ENCODE peak calls at places on chromosomes 11 and 22, in seven cellular contexts. Z, L, Q, D, P, F and W are unnamed samples.

GRCh38 chr11:119416606-119417580 is 6.1 kb downstream of the THY1 start:
- DNase-seq in F (no peak), P (no peak), D (no peak), Q (peak; percentile 63), L (peak; percentile 16), Z (peak; percentile 59), W (peak; percentile 59)

GRCh38 chr11:134517115-134517514 is 105.1 kb upstream of the B3GAT1 start:
- DNase-seq in Z (no peak), D (no peak), P (no peak), L (peak; percentile 31), F (no peak), Q (no peak), W (no peak)

GRCh38 chr11:119365071-119365591 is 16.4 kb downstream of the USP2 start:
- DNase-seq in F (no peak), P (no peak), D (no peak), Z (peak; percentile 56), Q (no peak), L (no peak), W (no peak)

GRCh38 chr11:124380585-124380984 is 3.7 kb downstream of the OR8B2 start:
- DNase-seq in D (no peak), L (no peak), Q (no peak), P (no peak), Z (no peak), F (no peak), W (peak; percentile 5)

GRCh38 chr22:46744581-46744980 is 6.5 kb upstream of the CERK start:
- DNase-seq in F (no peak), P (no peak), Z (no peak), L (no peak), Q (no peak), D (no peak), W (no peak)

GRCh38 chr22:30249049-30250038 is 2.8 kb upstream of the LIF start:
- DNase-seq in Q (no peak), L (no peak), F (no peak), D (no peak), P (no peak), Z (no peak), W (no peak)

GRCh38 chr11:22634897-22635629 is 9.4 kb upstream of the FANCF start:
- DNase-seq in P (no peak), D (peak; percentile 50), L (peak; percentile 15), Q (peak; percentile 72), Z (peak; percentile 18), F (no peak), W (peak; percentile 36)

GRCh38 chr22:46580940-46581579 is 39.1 kb upstream of the GRAMD4 start:
- DNase-seq in F (no peak), L (no peak), P (no peak), Z (no peak), D (no peak), Q (no peak), W (no peak)

GRCh38 chr22:30605449-30606110 is 1.4 kb upstream of the TCN2 start:
- DNase-seq in D (peak; percentile 49), Z (peak; percentile 25), P (no peak), Q (peak; percentile 60), F (no peak), L (peak; percentile 62), W (peak; percentile 54)

GRCh38 chr22:50699754-50700386 is 27.2 kb downstream of the SHANK3 start:
- DNase-seq in Q (peak; percentile 58), D (no peak), P (no peak), L (peak; percentile 20), F (peak; percentile 33), Z (no peak), W (peak; percentile 69)
- H2BK5ac ChIP-seq in Q (no peak overlapping the region), D (no peak overlapping the region), P (peak overlapping the region; percentile 61), L (no peak overlapping the region), F (no peak overlapping the region), Z (no peak overlapping the region), W (no peak overlapping the region)

GRCh38 chr11:34458566-34458965 is 19.8 kb downstream of the CAT start:
- DNase-seq in L (no peak), Z (no peak), Q (no peak), F (peak; percentile 9), D (no peak), P (no peak), W (peak; percentile 11)

GRCh38 chr11:34460335-34460734 is 21.6 kb downstream of the CAT start:
- DNase-seq in F (no peak), L (no peak), Q (no peak), P (no peak), Z (no peak), D (no peak), W (no peak)

GRCh38 chr11:34461215-34461614 is 22.5 kb downstream of the CAT start:
- DNase-seq in Q (no peak), F (no peak), L (no peak), P (no peak), D (no peak), Z (no peak), W (no peak)

GRCh38 chr11:34457607-34458006 is 18.9 kb downstream of the CAT start:
- DNase-seq in F (no peak), Z (no peak), L (no peak), Q (no peak), P (no peak), D (no peak), W (no peak)

DNA sequence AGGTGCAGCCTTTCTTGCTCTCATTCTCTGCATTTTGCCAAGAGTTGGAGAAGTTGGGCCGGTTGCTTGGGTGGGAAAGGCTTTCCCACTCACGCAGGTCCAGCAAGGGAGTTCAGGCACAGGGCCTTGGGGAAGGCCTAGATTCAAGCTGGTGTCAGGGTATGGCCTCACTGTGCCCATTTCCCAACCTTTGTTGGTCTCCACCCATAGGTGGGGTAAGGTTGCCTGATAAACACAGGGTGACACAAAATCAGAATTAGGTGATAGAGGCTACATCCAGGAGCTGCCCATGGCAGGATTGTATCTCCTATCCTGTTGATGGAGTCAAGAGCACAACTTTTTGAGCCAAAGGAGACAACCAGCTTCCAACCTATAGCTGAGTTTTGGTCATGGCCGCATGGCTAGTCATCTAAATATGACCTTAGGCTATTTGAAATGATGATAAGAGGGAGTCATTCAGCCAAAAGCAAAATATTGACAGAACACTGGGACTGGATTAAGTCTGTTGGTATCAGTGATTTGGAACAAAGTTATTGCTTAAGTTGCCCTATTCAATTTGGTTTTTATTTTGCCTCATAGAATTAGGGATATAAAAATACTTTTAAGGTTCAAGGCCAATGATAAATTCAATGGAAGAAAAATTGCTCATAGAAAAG is 20.9 kb downstream of the CAT start:
- DNase-seq in F (no peak), Q (no peak), L (no peak), P (no peak), Z (no peak), D (no peak), W (no peak)
- H2BK5ac ChIP-seq in F (no peak overlapping the region), Q (no peak overlapping the region), L (no peak overlapping the region), P (no peak overlapping the region), Z (no peak overlapping the region), D (no peak overlapping the region), W (no peak overlapping the region)

GRCh38 chr11:30426781-30427180 is 103.9 kb downstream of the ARL14EP start:
- DNase-seq in Q (no peak), D (no peak), Z (no peak), P (no peak), L (no peak), F (no peak), W (no peak)
- H2BK5ac ChIP-seq in Q (no peak overlapping the region), D (no peak overlapping the region), Z (no peak overlapping the region), P (no peak overlapping the region), L (no peak overlapping the region), F (no peak overlapping the region), W (no peak overlapping the region)

GRCh38 chr11:130464289-130464812 is 15.9 kb downstream of the ADAMTS15 start:
- DNase-seq in D (peak; percentile 21), L (peak; percentile 27), P (no peak), Z (peak; percentile 42), F (no peak), Q (no peak), W (no peak)

GRCh38 chr11:130462931-130463330 is 14.5 kb downstream of the ADAMTS15 start:
- DNase-seq in P (no peak), L (no peak), Z (no peak), F (no peak), D (no peak), Q (no peak), W (no peak)

GRCh38 chr11:130459521-130459920 is 11.1 kb downstream of the ADAMTS15 start:
- DNase-seq in F (no peak), Q (no peak), L (no peak), P (no peak), Z (no peak), D (no peak), W (no peak)

GRCh38 chr11:130465259-130465658 is 16.8 kb downstream of the ADAMTS15 start:
- DNase-seq in P (no peak), Z (peak; percentile 27), Q (no peak), L (no peak), F (no peak), D (peak; percentile 19), W (no peak)

DNA sequence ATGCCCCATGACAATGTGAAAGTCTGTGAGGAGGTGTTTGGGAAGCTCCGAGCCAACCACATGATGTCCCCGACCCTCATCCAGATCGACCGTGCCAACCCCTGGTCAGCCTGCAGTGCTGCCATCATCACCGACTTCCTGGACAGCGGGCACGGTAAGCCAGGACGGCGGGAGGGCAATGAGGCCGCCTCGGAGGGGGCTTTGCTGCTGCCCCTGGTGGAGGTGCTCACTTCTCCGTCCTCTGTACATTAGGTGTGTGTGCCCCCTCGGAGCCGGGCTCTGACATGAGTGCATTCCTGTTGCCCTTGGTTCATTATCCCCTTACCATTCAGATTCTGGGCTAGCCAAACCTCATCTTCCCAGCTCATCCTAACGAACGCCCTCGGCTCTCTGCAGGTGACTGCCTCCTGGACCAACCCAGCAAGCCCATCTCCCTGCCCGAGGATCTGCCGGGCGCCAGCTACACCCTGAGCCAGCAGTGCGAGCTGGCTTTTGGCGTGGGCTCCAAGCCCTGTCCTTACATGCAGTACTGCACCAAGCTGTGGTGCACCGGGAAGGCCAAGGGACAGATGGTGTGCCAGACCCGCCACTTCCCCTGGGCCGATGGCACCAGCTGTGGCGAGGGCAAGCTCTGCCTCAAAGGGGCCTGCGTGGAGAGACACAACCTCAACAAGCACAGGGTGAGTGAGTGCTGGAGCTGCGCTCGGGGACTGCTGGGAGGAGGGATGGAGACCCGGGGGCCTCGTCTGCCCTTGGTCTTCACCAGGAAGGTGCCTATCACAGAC is 13.8 kb downstream of the ADAMTS15 start:
- DNase-seq in F (no peak), D (no peak), Q (no peak), L (no peak), P (no peak), Z (no peak), W (no peak)
- H2BK5ac ChIP-seq in F (no peak overlapping the region), D (no peak overlapping the region), Q (no peak overlapping the region), L (no peak overlapping the region), P (no peak overlapping the region), Z (no peak overlapping the region), W (no peak overlapping the region)

GRCh38 chr22:42301072-42301741 is 30.8 kb upstream of the TCF20 start:
- DNase-seq in F (no peak), D (no peak), L (no peak), Z (no peak), P (no peak), Q (no peak), W (no peak)
- H2BK5ac ChIP-seq in F (peak overlapping the region; percentile 97), D (no peak overlapping the region), L (no peak overlapping the region), Z (no peak overlapping the region), P (no peak overlapping the region), Q (no peak overlapping the region), W (no peak overlapping the region)

DNA sequence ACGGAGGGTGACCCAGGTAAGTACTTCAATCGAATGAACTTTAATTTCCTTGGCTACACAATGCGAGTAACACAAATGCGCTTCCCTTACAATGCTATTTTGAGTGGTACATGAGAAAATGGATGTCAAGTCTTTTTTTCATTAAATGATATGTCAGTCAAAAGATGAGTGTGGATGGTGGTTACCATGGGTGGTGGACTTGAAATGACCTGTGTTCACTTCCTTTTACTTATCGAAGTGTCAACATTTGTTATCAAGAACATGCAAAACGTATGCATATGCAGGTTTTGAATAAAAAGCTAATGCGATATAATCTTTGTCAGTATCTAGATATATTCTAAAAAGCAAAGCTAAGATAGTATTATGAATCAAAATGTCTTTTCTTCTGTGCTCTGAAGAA is 8.8 kb upstream of the APOL5 start:
- DNase-seq in D (no peak), L (no peak), F (no peak), Q (no peak), Z (no peak), P (no peak), W (no peak)
- H2BK5ac ChIP-seq in D (no peak overlapping the region), L (no peak overlapping the region), F (no peak overlapping the region), Q (no peak overlapping the region), Z (peak overlapping the region; percentile 72), P (no peak overlapping the region), W (no peak overlapping the region)